ENCODE peak calls at places on chromosome 5, in ten cellular contexts. One of them, this sample, is unnamed.
A peak's percentile ranks its signal among the peaks of the same experiment; 100 is the strongest.

GRCh38 chr5:50953290-50953689 is 286.9 kb downstream of the PARP8 start:
- DNase-seq in ovary: no peak
- DNase-seq in pancreas: no peak
- DNase-seq in cardiac fibroblast: no peak
- DNase-seq in iris pigment epithelial cell: no peak
- DNase-seq in kidney tubule cell: no peak
- DNase-seq in stimulated activated CD8-positive, alpha-beta memory T cell treated with anti-CD3 and anti-CD28 coated beads, Interleukin-2, amount 100 ng/mL, for 48 hours: no peak
- DNase-seq in WTC11: no peak
- DNase-seq in T-helper 2 cell: no peak
- DNase-seq in activated CD8-positive, alpha-beta memory T cell treated with anti-CD3 and anti-CD28 coated beads for 24 hours: no peak
- DNase-seq in this sample: no peak

GRCh38 chr5:150661821-150662596 is 958 bp downstream of the MYOZ3 start:
- DNase-seq in kidney tubule cell: no peak
- DNase-seq in activated CD8-positive, alpha-beta memory T cell treated with anti-CD3 and anti-CD28 coated beads for 24 hours: no peak
- DNase-seq in WTC11: no peak
- DNase-seq in iris pigment epithelial cell: no peak
- DNase-seq in T-helper 2 cell: no peak
- DNase-seq in ovary: no peak
- DNase-seq in pancreas: no peak
- DNase-seq in cardiac fibroblast: no peak
- DNase-seq in stimulated activated CD8-positive, alpha-beta memory T cell treated with anti-CD3 and anti-CD28 coated beads, Interleukin-2, amount 100 ng/mL, for 48 hours: no peak
- DNase-seq in this sample: no peak

GRCh38 chr5:101278917-101279316 is 375.8 kb upstream of the ST8SIA4 start:
- DNase-seq in stimulated activated CD8-positive, alpha-beta memory T cell treated with anti-CD3 and anti-CD28 coated beads, Interleukin-2, amount 100 ng/mL, for 48 hours: no peak
- DNase-seq in T-helper 2 cell: no peak
- DNase-seq in iris pigment epithelial cell: no peak
- DNase-seq in ovary: no peak
- DNase-seq in WTC11: no peak
- DNase-seq in cardiac fibroblast: no peak
- DNase-seq in pancreas: no peak
- DNase-seq in activated CD8-positive, alpha-beta memory T cell treated with anti-CD3 and anti-CD28 coated beads for 24 hours: no peak
- DNase-seq in kidney tubule cell: no peak
- DNase-seq in this sample: no peak

GRCh38 chr5:443239-444151 is 519 bp downstream of the EXOC3 start:
- DNase-seq in activated CD8-positive, alpha-beta memory T cell treated with anti-CD3 and anti-CD28 coated beads for 24 hours: peak; percentile 81
- DNase-seq in WTC11: peak; percentile 31
- DNase-seq in kidney tubule cell: peak; percentile 23
- DNase-seq in cardiac fibroblast: no peak
- DNase-seq in pancreas: peak; percentile 82
- DNase-seq in T-helper 2 cell: no peak
- DNase-seq in ovary: no peak
- DNase-seq in iris pigment epithelial cell: no peak
- DNase-seq in stimulated activated CD8-positive, alpha-beta memory T cell treated with anti-CD3 and anti-CD28 coated beads, Interleukin-2, amount 100 ng/mL, for 48 hours: no peak
- DNase-seq in this sample: no peak

GRCh38 chr5:60223342-60223741 is 329.8 kb upstream of the PDE4D start:
- DNase-seq in activated CD8-positive, alpha-beta memory T cell treated with anti-CD3 and anti-CD28 coated beads for 24 hours: no peak
- DNase-seq in stimulated activated CD8-positive, alpha-beta memory T cell treated with anti-CD3 and anti-CD28 coated beads, Interleukin-2, amount 100 ng/mL, for 48 hours: no peak
- DNase-seq in kidney tubule cell: peak; percentile 42
- DNase-seq in T-helper 2 cell: no peak
- DNase-seq in iris pigment epithelial cell: peak; percentile 46
- DNase-seq in ovary: no peak
- DNase-seq in pancreas: no peak
- DNase-seq in WTC11: no peak
- DNase-seq in cardiac fibroblast: no peak
- DNase-seq in this sample: no peak

GRCh38 chr5:90134892-90135291 is 274.7 kb downstream of the CETN3 start:
- DNase-seq in T-helper 2 cell: no peak
- DNase-seq in iris pigment epithelial cell: peak; percentile 94
- DNase-seq in WTC11: no peak
- DNase-seq in kidney tubule cell: no peak
- DNase-seq in pancreas: no peak
- DNase-seq in stimulated activated CD8-positive, alpha-beta memory T cell treated with anti-CD3 and anti-CD28 coated beads, Interleukin-2, amount 100 ng/mL, for 48 hours: no peak
- DNase-seq in activated CD8-positive, alpha-beta memory T cell treated with anti-CD3 and anti-CD28 coated beads for 24 hours: no peak
- DNase-seq in ovary: peak; percentile 47
- DNase-seq in cardiac fibroblast: peak; percentile 91
- DNase-seq in this sample: peak; percentile 84

GRCh38 chr5:148933903-148934432 is 107.6 kb downstream of the ADRB2 start:
- DNase-seq in WTC11: no peak
- DNase-seq in iris pigment epithelial cell: no peak
- DNase-seq in ovary: no peak
- DNase-seq in cardiac fibroblast: no peak
- DNase-seq in pancreas: no peak
- DNase-seq in activated CD8-positive, alpha-beta memory T cell treated with anti-CD3 and anti-CD28 coated beads for 24 hours: no peak
- DNase-seq in stimulated activated CD8-positive, alpha-beta memory T cell treated with anti-CD3 and anti-CD28 coated beads, Interleukin-2, amount 100 ng/mL, for 48 hours: no peak
- DNase-seq in kidney tubule cell: no peak
- DNase-seq in T-helper 2 cell: no peak
- DNase-seq in this sample: no peak

GRCh38 chr5:180658774-180659564 is 9.6 kb upstream of the FLT4 start:
- DNase-seq in iris pigment epithelial cell: no peak
- DNase-seq in T-helper 2 cell: no peak
- DNase-seq in activated CD8-positive, alpha-beta memory T cell treated with anti-CD3 and anti-CD28 coated beads for 24 hours: no peak
- DNase-seq in ovary: no peak
- DNase-seq in WTC11: no peak
- DNase-seq in kidney tubule cell: no peak
- DNase-seq in stimulated activated CD8-positive, alpha-beta memory T cell treated with anti-CD3 and anti-CD28 coated beads, Interleukin-2, amount 100 ng/mL, for 48 hours: no peak
- DNase-seq in cardiac fibroblast: no peak
- DNase-seq in pancreas: no peak
- DNase-seq in this sample: no peak

GRCh38 chr5:3114467-3114866 is 363.0 kb upstream of the IRX2 start:
- DNase-seq in activated CD8-positive, alpha-beta memory T cell treated with anti-CD3 and anti-CD28 coated beads for 24 hours: no peak
- DNase-seq in kidney tubule cell: no peak
- DNase-seq in ovary: no peak
- DNase-seq in cardiac fibroblast: no peak
- DNase-seq in WTC11: no peak
- DNase-seq in iris pigment epithelial cell: no peak
- DNase-seq in stimulated activated CD8-positive, alpha-beta memory T cell treated with anti-CD3 and anti-CD28 coated beads, Interleukin-2, amount 100 ng/mL, for 48 hours: no peak
- DNase-seq in T-helper 2 cell: no peak
- DNase-seq in pancreas: no peak
- DNase-seq in this sample: no peak

GRCh38 chr5:21152611-21153010 is 1164.6 kb upstream of the CDH18 start:
- DNase-seq in pancreas: no peak
- DNase-seq in activated CD8-positive, alpha-beta memory T cell treated with anti-CD3 and anti-CD28 coated beads for 24 hours: no peak
- DNase-seq in stimulated activated CD8-positive, alpha-beta memory T cell treated with anti-CD3 and anti-CD28 coated beads, Interleukin-2, amount 100 ng/mL, for 48 hours: no peak
- DNase-seq in T-helper 2 cell: no peak
- DNase-seq in iris pigment epithelial cell: peak; percentile 96
- DNase-seq in WTC11: no peak
- DNase-seq in ovary: no peak
- DNase-seq in cardiac fibroblast: peak; percentile 95
- DNase-seq in kidney tubule cell: peak; percentile 93
- DNase-seq in this sample: no peak

GRCh38 chr5:74130141-74130897 is 504.3 kb downstream of the ARHGEF28 start:
- DNase-seq in kidney tubule cell: no peak
- DNase-seq in ovary: no peak
- DNase-seq in stimulated activated CD8-positive, alpha-beta memory T cell treated with anti-CD3 and anti-CD28 coated beads, Interleukin-2, amount 100 ng/mL, for 48 hours: no peak
- DNase-seq in cardiac fibroblast: no peak
- DNase-seq in activated CD8-positive, alpha-beta memory T cell treated with anti-CD3 and anti-CD28 coated beads for 24 hours: no peak
- DNase-seq in pancreas: no peak
- DNase-seq in iris pigment epithelial cell: no peak
- DNase-seq in T-helper 2 cell: no peak
- DNase-seq in WTC11: no peak
- DNase-seq in this sample: peak; percentile 40

GRCh38 chr5:138466900-138467710 is 1.8 kb downstream of the EGR1 start:
- DNase-seq in ovary: peak; percentile 53
- DNase-seq in WTC11: no peak
- DNase-seq in pancreas: no peak
- DNase-seq in activated CD8-positive, alpha-beta memory T cell treated with anti-CD3 and anti-CD28 coated beads for 24 hours: no peak
- DNase-seq in stimulated activated CD8-positive, alpha-beta memory T cell treated with anti-CD3 and anti-CD28 coated beads, Interleukin-2, amount 100 ng/mL, for 48 hours: no peak
- DNase-seq in cardiac fibroblast: peak; percentile 71
- DNase-seq in iris pigment epithelial cell: no peak
- DNase-seq in T-helper 2 cell: no peak
- DNase-seq in kidney tubule cell: no peak
- DNase-seq in this sample: no peak

GRCh38 chr5:29993286-29993685 is 1200.2 kb upstream of the CDH6 start:
- DNase-seq in stimulated activated CD8-positive, alpha-beta memory T cell treated with anti-CD3 and anti-CD28 coated beads, Interleukin-2, amount 100 ng/mL, for 48 hours: no peak
- DNase-seq in T-helper 2 cell: no peak
- DNase-seq in iris pigment epithelial cell: no peak
- DNase-seq in pancreas: no peak
- DNase-seq in cardiac fibroblast: no peak
- DNase-seq in ovary: no peak
- DNase-seq in WTC11: no peak
- DNase-seq in kidney tubule cell: no peak
- DNase-seq in activated CD8-positive, alpha-beta memory T cell treated with anti-CD3 and anti-CD28 coated beads for 24 hours: no peak
- DNase-seq in this sample: no peak

GRCh38 chr5:54215233-54215736 is 95.1 kb downstream of the ARL15 start:
- DNase-seq in stimulated activated CD8-positive, alpha-beta memory T cell treated with anti-CD3 and anti-CD28 coated beads, Interleukin-2, amount 100 ng/mL, for 48 hours: no peak
- DNase-seq in WTC11: no peak
- DNase-seq in cardiac fibroblast: no peak
- DNase-seq in iris pigment epithelial cell: no peak
- DNase-seq in activated CD8-positive, alpha-beta memory T cell treated with anti-CD3 and anti-CD28 coated beads for 24 hours: no peak
- DNase-seq in kidney tubule cell: no peak
- DNase-seq in pancreas: no peak
- DNase-seq in T-helper 2 cell: no peak
- DNase-seq in ovary: no peak
- DNase-seq in this sample: no peak

GRCh38 chr5:137461636-137462596 is 37.2 kb downstream of the SPOCK1 start:
- DNase-seq in T-helper 2 cell: no peak
- DNase-seq in iris pigment epithelial cell: no peak
- DNase-seq in cardiac fibroblast: no peak
- DNase-seq in kidney tubule cell: no peak
- DNase-seq in stimulated activated CD8-positive, alpha-beta memory T cell treated with anti-CD3 and anti-CD28 coated beads, Interleukin-2, amount 100 ng/mL, for 48 hours: no peak
- DNase-seq in WTC11: peak; percentile 31
- DNase-seq in pancreas: no peak
- DNase-seq in ovary: no peak
- DNase-seq in activated CD8-positive, alpha-beta memory T cell treated with anti-CD3 and anti-CD28 coated beads for 24 hours: no peak
- DNase-seq in this sample: no peak